ENCODE peak calls at places on chromosome 9, in six cellular contexts. B, W, T, Y, M and C are unnamed samples.
A peak's percentile ranks its signal among the peaks of the same experiment; 100 is the strongest.

GRCh38 chr9:129146441-129146933 is 31.6 kb downstream of the IER5L start:
- DNase-seq in M (no peak), W (no peak), T (no peak), B (no peak), Y (no peak), C (no peak)

GRCh38 chr9:69174645-69175487 is 789 bp downstream of the TJP2 start:
- DNase-seq in Y (peak; percentile 60), B (peak; percentile 99), M (peak; percentile 17), T (peak; percentile 81), W (no peak), C (peak; percentile 32)

GRCh38 chr9:2859776-2860379 is 16.0 kb upstream of the PUM3 start:
- DNase-seq in W (no peak), B (peak; percentile 38), Y (peak; percentile 33), M (peak; percentile 39), T (no peak), C (peak; percentile 74)

GRCh38 chr9:1216532-1216931 is 166.4 kb downstream of the DMRT2 start:
- DNase-seq in B (peak; percentile 11), W (no peak), T (no peak), Y (no peak), M (no peak), C (no peak)

GRCh38 chr9:33277484-33277883 is 12.6 kb downstream of the CHMP5 start:
- DNase-seq in Y (no peak), W (no peak), T (no peak), M (no peak), B (no peak), C (no peak)

GRCh38 chr9:133604214-133604613 is 5.0 kb downstream of the FAM163B start:
- DNase-seq in M (no peak), W (no peak), B (no peak), T (no peak), Y (no peak), C (peak; percentile 63)

GRCh38 chr9:106757539-106757938 is 105.4 kb upstream of the ZNF462 start:
- DNase-seq in Y (no peak), M (no peak), B (no peak), W (no peak), T (no peak), C (no peak)

GRCh38 chr9:126436545-126437269 is 110.1 kb downstream of the MVB12B start:
- DNase-seq in B (peak; percentile 33), T (no peak), Y (no peak), W (peak; percentile 40), M (no peak), C (no peak)

GRCh38 chr9:130473521-130473920 is 28.8 kb downstream of the ASS1 start:
- DNase-seq in B (no peak), W (no peak), M (no peak), T (no peak), Y (no peak), C (no peak)

GRCh38 chr9:134709512-134710270 is 68.1 kb downstream of the COL5A1 start:
- DNase-seq in Y (peak; percentile 76), W (no peak), M (no peak), B (peak; percentile 60), T (peak; percentile 82), C (no peak)

DNA sequence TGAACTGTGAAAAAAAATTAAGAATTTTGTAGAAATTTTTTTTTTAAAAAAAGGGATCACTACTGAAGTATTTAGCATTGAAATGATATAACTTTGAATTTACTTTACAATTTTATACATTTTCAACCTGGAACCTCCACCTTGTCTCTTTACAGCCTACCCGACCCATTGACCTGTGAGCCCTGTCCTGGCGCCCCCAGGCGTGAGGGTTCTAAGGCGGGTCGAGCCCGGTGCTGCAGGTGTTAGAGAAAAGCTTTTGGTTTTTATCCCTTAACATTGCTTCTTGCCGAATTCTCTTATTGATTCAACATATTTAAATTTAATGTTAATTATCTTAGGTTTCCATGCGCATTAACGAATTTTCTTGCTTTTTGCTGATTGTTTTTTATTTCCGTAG is 561 bp upstream of the ZNF782 start:
- DNase-seq in Y (no peak), W (no peak), T (no peak), B (no peak), M (no peak), C (no peak)
- TF ChIP-seq CTCF in Y (no peak), W (no peak), T (no peak), B (no peak), M (no peak), C (no peak)

DNA sequence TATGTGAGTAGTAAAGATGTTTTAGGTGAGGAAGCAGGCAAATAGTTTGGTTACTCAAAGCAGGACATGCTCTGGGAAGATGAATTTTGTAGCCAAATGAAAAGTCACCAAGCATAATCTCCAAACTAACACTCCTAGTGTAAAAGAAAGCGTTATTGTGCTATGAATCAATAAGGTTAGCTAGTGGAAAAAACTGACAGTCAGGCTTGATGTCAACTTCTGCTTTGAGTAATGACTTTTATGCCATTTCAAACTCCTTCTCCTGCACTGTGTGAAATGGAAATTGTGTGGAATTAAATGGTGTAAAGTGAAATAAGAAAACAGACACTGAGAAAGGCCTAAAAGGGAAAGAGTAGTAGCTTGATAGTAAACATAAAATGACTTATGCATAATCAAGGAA is 637.2 kb upstream of the DMAC1 start:
- DNase-seq in Y (no peak), B (no peak), T (no peak), W (no peak), M (no peak), C (no peak)
- H3K9me3 ChIP-seq in Y (no peaks in the 10 kb centered on the region), B (no peaks in the 10 kb centered on the region), T (no peaks in the 10 kb centered on the region), W (no peaks in the 10 kb centered on the region), M (no peaks in the 10 kb centered on the region), C (no peaks in the 10 kb centered on the region)

GRCh38 chr9:96279927-96280326 is 22.0 kb downstream of the HSD17B3 start:
- DNase-seq in Y (no peak), T (no peak), M (no peak), B (no peak), W (no peak), C (no peak)
- TF ChIP-seq CTCF in Y (no peak), T (no peak), M (no peak), B (no peak), W (no peak), C (no peak)

DNA sequence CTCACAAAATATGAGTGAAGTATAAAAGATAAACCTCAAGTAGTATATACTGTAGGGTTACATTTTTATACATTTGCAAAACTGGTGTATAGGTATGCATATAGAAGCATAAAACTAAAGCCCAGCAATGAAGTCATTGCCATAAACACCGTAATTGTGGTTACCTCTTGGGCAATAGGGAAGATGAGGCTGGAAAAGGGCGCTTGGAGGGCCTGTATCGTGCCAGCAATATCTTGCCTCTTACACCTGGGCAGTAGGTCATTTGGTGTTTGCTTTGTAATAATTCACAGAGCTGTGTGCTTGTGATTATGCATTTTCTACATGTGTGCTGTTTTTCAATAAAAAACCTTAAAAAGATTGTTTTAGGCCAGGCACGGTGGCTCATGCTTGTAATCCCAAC is 45.2 kb downstream of the KDM4C start:
- DNase-seq in T (no peak), Y (no peak), W (no peak), M (no peak), B (no peak), C (no peak)
- H3K9me3 ChIP-seq in T (no peaks in the 10 kb centered on the region), Y (no peaks in the 10 kb centered on the region), W (no peaks in the 10 kb centered on the region), M (no peaks in the 10 kb centered on the region), B (no peaks in the 10 kb centered on the region), C (no peaks in the 10 kb centered on the region)

DNA sequence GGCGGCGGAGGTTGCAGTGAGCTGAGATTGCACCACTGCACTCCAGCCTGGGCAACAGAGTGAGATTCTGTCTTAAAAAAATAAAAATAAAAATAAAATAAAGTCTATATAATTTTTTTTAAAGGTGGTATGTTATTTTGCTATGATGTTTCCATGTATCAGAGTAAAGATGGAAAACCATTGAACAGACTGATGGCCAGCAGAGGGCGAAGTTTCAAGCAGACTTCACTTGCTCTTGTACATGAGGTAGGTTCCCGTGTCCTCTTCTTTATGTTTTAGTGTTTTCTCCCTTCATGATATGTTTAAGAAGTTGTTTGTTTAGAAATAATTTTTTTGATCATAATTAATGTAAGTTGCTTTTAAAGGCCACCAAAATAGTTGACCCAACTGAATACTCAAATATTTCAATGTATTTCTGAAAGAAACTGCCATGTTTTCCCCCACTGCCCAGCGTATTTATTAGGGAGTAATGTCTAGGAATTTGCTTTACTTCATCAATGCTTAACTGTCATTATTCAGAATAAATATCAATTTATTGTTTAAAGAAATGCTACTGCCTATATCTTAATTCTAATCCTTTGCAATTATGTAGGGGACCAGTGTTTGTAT is 146.4 kb downstream of the HACD4 start:
- DNase-seq in T (peak; percentile 72), W (no peak), Y (peak; percentile 44), M (peak; percentile 51), B (peak; percentile 11), C (peak; percentile 62)
- TF ChIP-seq CTCF in T (peak; percentile 62), W (peak; percentile 48), Y (peak; percentile 64), M (peak; percentile 69), B (peak; percentile 65), C (peak; percentile 65)